ENCODE peak calls at places on chromosomes 2 and 18, in six cellular contexts. One of them, this sample, is unnamed.

GRCh38 chr2:61434314-61434713 is 36.6 kb downstream of the USP34 start:
- DNase-seq in activated CD4-positive, alpha-beta memory T cell treated with anti-CD3 and anti-CD28 coated beads for 36 hours: no peak
- DNase-seq in GM23338: no peak
- DNase-seq in RWPE1: no peak
- DNase-seq in epithelial cell of esophagus: no peak
- DNase-seq in NCI-H2081: no peak
- DNase-seq in this sample: no peak

GRCh38 chr18:22088029-22088428 is 81.4 kb upstream of the GATA6 start:
- DNase-seq in NCI-H2081: no peak
- DNase-seq in epithelial cell of esophagus: peak
- DNase-seq in activated CD4-positive, alpha-beta memory T cell treated with anti-CD3 and anti-CD28 coated beads for 36 hours: no peak
- DNase-seq in RWPE1: no peak
- DNase-seq in GM23338: no peak
- DNase-seq in this sample: peak

GRCh38 chr2:24051833-24052232 is 2.3 kb downstream of the FKBP1B start:
- DNase-seq in GM23338: no peak
- DNase-seq in epithelial cell of esophagus: no peak
- DNase-seq in RWPE1: no peak
- DNase-seq in NCI-H2081: no peak
- DNase-seq in activated CD4-positive, alpha-beta memory T cell treated with anti-CD3 and anti-CD28 coated beads for 36 hours: no peak
- DNase-seq in this sample: no peak

GRCh38 chr2:219455635-219456034 is 21.0 kb downstream of the SPEG start:
- DNase-seq in GM23338: no peak
- DNase-seq in activated CD4-positive, alpha-beta memory T cell treated with anti-CD3 and anti-CD28 coated beads for 36 hours: no peak
- DNase-seq in RWPE1: no peak
- DNase-seq in epithelial cell of esophagus: no peak
- DNase-seq in NCI-H2081: no peak
- DNase-seq in this sample: no peak

GRCh38 chr2:237569896-237570295 is 3.5 kb downstream of the PRLH start:
- DNase-seq in GM23338: no peak
- DNase-seq in epithelial cell of esophagus: no peak
- DNase-seq in activated CD4-positive, alpha-beta memory T cell treated with anti-CD3 and anti-CD28 coated beads for 36 hours: no peak
- DNase-seq in RWPE1: no peak
- DNase-seq in NCI-H2081: no peak
- DNase-seq in this sample: no peak

GRCh38 chr2:208192611-208193248 is 2.9 kb upstream of the C2orf80 start:
- DNase-seq in epithelial cell of esophagus: peak
- DNase-seq in GM23338: no peak
- DNase-seq in RWPE1: peak
- DNase-seq in activated CD4-positive, alpha-beta memory T cell treated with anti-CD3 and anti-CD28 coated beads for 36 hours: no peak
- DNase-seq in NCI-H2081: no peak
- DNase-seq in this sample: no peak

GRCh38 chr2:28082131-28082530 is 191.6 kb downstream of the BABAM2 start:
- DNase-seq in NCI-H2081: no peak
- DNase-seq in RWPE1: no peak
- DNase-seq in GM23338: no peak
- DNase-seq in activated CD4-positive, alpha-beta memory T cell treated with anti-CD3 and anti-CD28 coated beads for 36 hours: no peak
- DNase-seq in epithelial cell of esophagus: no peak
- DNase-seq in this sample: no peak

GRCh38 chr2:234564719-234565118 is 67.8 kb upstream of the ARL4C start:
- DNase-seq in NCI-H2081: no peak
- DNase-seq in epithelial cell of esophagus: no peak
- DNase-seq in GM23338: no peak
- DNase-seq in activated CD4-positive, alpha-beta memory T cell treated with anti-CD3 and anti-CD28 coated beads for 36 hours: no peak
- DNase-seq in RWPE1: no peak
- DNase-seq in this sample: no peak

This sample was measured in lung.